ENCODE peak calls at places on chromosomes 16 and 17, in four cellular contexts. Y is K562, I is HepG2, K is GM12878. W is an unnamed sample.

GRCh38 chr16:12690024-12690423 is 113.7 kb downstream of the CPPED1 start:
- DNase-seq in Y (no peak), I (no peak), K (no peak), W (no peak)

GRCh38 chr16:50467943-50468748 is 80.0 kb upstream of the NKD1 start:
- DNase-seq in Y (peak), I (peak), K (no peak), W (peak)

GRCh38 chr16:73268311-73268997 is 220.5 kb upstream of the ZFHX3 start:
- DNase-seq in Y (no peak), I (peak), K (no peak), W (peak)

GRCh38 chr17:49994085-49995054 is 654 bp downstream of the DLX3 start:
- DNase-seq in Y (no peak), I (no peak), K (no peak), W (peak)

GRCh38 chr17:58320163-58320558 is 8.4 kb downstream of the TSPOAP1 start:
- DNase-seq in Y (no peak), I (no peak), K (no peak), W (peak)

GRCh38 chr16:15950167-15950854 is 895 bp downstream of the ABCC1 start:
- DNase-seq in Y (peak), I (peak), K (no peak), W (no peak)

GRCh38 chr17:179066-179432 is 2.4 kb downstream of the DOC2B start:
- DNase-seq in Y (no peak), I (no peak), K (no peak), W (no peak)

GRCh38 chr16:82344157-82344556 is 174.1 kb upstream of the MPHOSPH6 start:
- DNase-seq in Y (no peak), I (peak), K (no peak), W (peak)

GRCh38 chr17:39752241-39752831 is 14.6 kb downstream of the GRB7 start:
- DNase-seq in Y (no peak), I (no peak), K (no peak), W (no peak)

GRCh38 chr16:67927131-67927941 is 4.3 kb downstream of the CTRL start:
- DNase-seq in Y (no peak), I (no peak), K (no peak), W (no peak)

GRCh38 chr17:41455236-41455635 is 11.9 kb downstream of the KRT32 start:
- DNase-seq in Y (no peak), I (no peak), K (no peak), W (no peak)

GRCh38 chr17:39678340-39679116 is 9.3 kb downstream of the PGAP3 start:
- DNase-seq in Y (no peak), I (no peak), K (no peak), W (no peak)

GRCh38 chr16:2954647-2955381 is 9.3 kb upstream of the KREMEN2 start:
- DNase-seq in Y (no peak), I (no peak), K (no peak), W (no peak)

GRCh38 chr17:43401293-43401692 is 2.5 kb downstream of the ARL4D start:
- DNase-seq in Y (no peak), I (no peak), K (no peak), W (no peak)

GRCh38 chr17:8391711-8392110 is 5.9 kb downstream of the RNF222 start:
- DNase-seq in Y (no peak), I (no peak), K (no peak), W (no peak)

GRCh38 chr16:11963706-11964105 is 1.3 kb upstream of the TNFRSF17 start:
- DNase-seq in Y (no peak), I (no peak), K (no peak), W (no peak)

GRCh38 chr16:51557670-51558069 is 406.6 kb upstream of the SALL1 start:
- DNase-seq in Y (no peak), I (no peak), K (no peak), W (no peak)

GRCh38 chr16:51553314-51553713 is 402.2 kb upstream of the SALL1 start:
- DNase-seq in Y (no peak), I (no peak), K (no peak), W (no peak)

GRCh38 chr16:51556694-51557327 is 405.7 kb upstream of the SALL1 start:
- DNase-seq in Y (no peak), I (no peak), K (no peak), W (no peak)

GRCh38 chr16:51550785-51551184 is 399.7 kb upstream of the SALL1 start:
- DNase-seq in Y (no peak), I (no peak), K (no peak), W (no peak)

GRCh38 chr16:51553910-51554309 is 402.8 kb upstream of the SALL1 start:
- DNase-seq in Y (no peak), I (no peak), K (no peak), W (no peak)
- TF ChIP-seq ETV6 in Y (no peak), I (no peak), K (no peak), W (no peak)

GRCh38 chr17:66437466-66438026 is 135.1 kb downstream of the PRKCA start:
- DNase-seq in Y (no peak), I (no peak), K (no peak), W (no peak)
- TF ChIP-seq ETV6 in Y (no peak), I (no peak), K (no peak), W (no peak)

GRCh38 chr17:47731396-47731795 is 1.6 kb upstream of the TBX21 start:
- DNase-seq in Y (no peak), I (no peak), K (no peak), W (no peak)

GRCh38 chr17:47733414-47734288 is 615 bp downstream of the TBX21 start:
- DNase-seq in Y (no peak), I (no peak), K (no peak), W (no peak)

GRCh38 chr17:47732399-47733046 is 513 bp upstream of the TBX21 start:
- DNase-seq in Y (no peak), I (no peak), K (no peak), W (peak)

GRCh38 chr17:47735139-47735464 is 2.1 kb downstream of the TBX21 start:
- DNase-seq in Y (no peak), I (no peak), K (no peak), W (no peak)

GRCh38 chr17:47733047-47733413 is at the start of gene TBX21:
- DNase-seq in Y (peak), I (peak), K (no peak), W (peak)
- TF ChIP-seq ETV6 in Y (no peak), I (no peak), K (no peak), W (no peak)

GRCh38 chr17:17166446-17166845 is 39.7 kb downstream of the PLD6 start:
- DNase-seq in Y (no peak), I (no peak), K (no peak), W (no peak)
- TF ChIP-seq ETV6 in Y (no peak), I (no peak), K (no peak), W (no peak)

GRCh38 chr17:44916781-44917241 is 1.5 kb upstream of the GFAP start:
- DNase-seq in Y (no peak), I (no peak), K (no peak), W (no peak)

GRCh38 chr17:44915321-44915726 is at the start of gene GFAP:
- DNase-seq in Y (no peak), I (no peak), K (no peak), W (no peak)

GRCh38 chr17:44915727-44916058 is 393 bp upstream of the GFAP start:
- DNase-seq in Y (no peak), I (no peak), K (no peak), W (no peak)

GRCh38 chr17:44917456-44917855 is 2.2 kb upstream of the GFAP start:
- DNase-seq in Y (no peak), I (no peak), K (no peak), W (no peak)

GRCh38 chr17:44916059-44916780 is 920 bp upstream of the GFAP start:
- DNase-seq in Y (no peak), I (peak), K (no peak), W (no peak)
- TF ChIP-seq ETV6 in Y (no peak), I (no peak), K (no peak), W (no peak)

GRCh38 chr16:56029026-56029425 is 153.9 kb upstream of the CES5A start:
- DNase-seq in Y (no peak), I (no peak), K (no peak), W (no peak)
- TF ChIP-seq ETV6 in Y (no peak), I (no peak), K (no peak), W (no peak)

GRCh38 chr17:4843451-4843850 is 10.3 kb downstream of the MINK1 start:
- DNase-seq in Y (no peak), I (no peak), K (no peak), W (no peak)
- TF ChIP-seq ETV6 in Y (no peak), I (no peak), K (no peak), W (no peak)

DNA sequence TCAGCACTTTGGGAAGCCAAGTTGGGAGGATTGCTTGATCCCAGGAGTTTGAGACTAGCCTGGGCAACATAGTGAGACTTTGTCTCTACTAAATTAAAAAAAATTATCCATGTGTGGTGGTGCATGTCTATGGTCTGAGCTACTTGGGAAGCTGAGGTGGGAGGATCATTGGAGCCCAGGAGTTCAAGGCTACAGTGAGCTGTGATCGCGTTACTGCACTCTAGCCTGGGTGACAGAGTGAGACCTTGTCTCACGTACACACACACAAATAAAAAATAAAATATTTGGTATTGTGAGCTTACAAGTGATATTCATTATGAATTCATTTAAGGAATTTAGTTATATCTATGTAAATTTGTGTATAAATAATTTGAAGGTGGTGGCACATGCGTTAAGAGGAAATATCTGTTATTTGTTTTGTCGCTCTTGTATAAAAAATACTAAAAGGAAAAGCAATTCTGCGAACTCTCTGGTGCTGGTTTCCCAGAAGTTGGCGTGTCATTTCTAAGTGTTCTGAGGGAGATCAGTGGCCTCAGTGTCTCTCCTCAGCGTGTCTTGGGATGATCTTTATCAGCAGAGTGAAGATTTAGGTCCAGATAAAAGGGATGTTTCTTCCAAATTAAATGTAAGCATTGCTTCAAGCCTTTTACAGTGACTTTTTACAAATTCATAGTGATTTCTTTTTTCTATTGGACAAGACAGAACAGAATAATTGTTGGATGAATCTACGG is 187.6 kb downstream of the FTO start:
- DNase-seq in Y (no peak), I (no peak), K (no peak), W (no peak)
- TF ChIP-seq ETV6 in Y (no peak), I (no peak), K (no peak), W (no peak)

GRCh38 chr16:86667035-86667434 is 88.7 kb downstream of the FOXL1 start:
- DNase-seq in Y (no peak), I (no peak), K (no peak), W (no peak)

GRCh38 chr16:86665929-86666328 is 87.6 kb downstream of the FOXL1 start:
- DNase-seq in Y (no peak), I (no peak), K (no peak), W (no peak)

GRCh38 chr16:86669937-86670772 is 91.8 kb downstream of the FOXL1 start:
- DNase-seq in Y (no peak), I (no peak), K (no peak), W (no peak)

GRCh38 chr16:86669285-86669805 is 91.0 kb downstream of the FOXL1 start:
- DNase-seq in Y (no peak), I (no peak), K (no peak), W (no peak)

GRCh38 chr16:86668136-86668535 is 89.8 kb downstream of the FOXL1 start:
- DNase-seq in Y (peak), I (no peak), K (no peak), W (peak)
- TF ChIP-seq ETV6 in Y (no peak), I (no peak), K (no peak), W (no peak)

DNA sequence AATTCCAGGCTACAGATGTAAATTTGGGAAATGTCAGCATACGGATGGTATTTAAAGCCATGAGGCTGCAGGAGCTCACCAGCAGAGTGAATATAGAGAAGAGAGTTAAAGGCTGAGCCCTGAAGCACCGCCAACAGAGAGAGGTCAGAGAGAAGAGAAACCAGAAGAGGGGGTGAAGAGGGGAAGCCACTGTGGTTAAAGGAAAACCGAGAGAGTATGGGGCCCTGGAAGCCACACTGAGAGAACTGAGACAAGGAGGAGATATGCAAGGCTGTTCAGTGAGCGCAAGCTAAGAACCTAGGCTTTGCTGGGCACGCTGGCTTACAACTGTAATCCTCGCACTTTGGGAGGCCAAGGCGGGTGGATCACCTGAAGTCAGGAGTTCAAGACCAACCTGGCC is 24.6 kb downstream of the COPRS start:
- DNase-seq in Y (no peak), I (no peak), K (peak), W (no peak)
- TF ChIP-seq ETV6 in Y (no peak), I (no peak), K (peak), W (no peak)

W was measured in WTC11.